ENCODE peak calls at places on chromosome 12, in ten cellular contexts. G is AG08395; N is HFF-Myc; X is kidney tubule cell; R is GM12891; M is GM12864; C is activated CD4-positive, alpha-beta T cell treated with anti-CD3 and anti-CD28 coated beads for 48 hours; V is effector CD4-positive, alpha-beta T cell; U is heart left ventricle; E is MV-4-11. L is an unnamed sample.

GRCh38 chr12:124668602-124669001 is 101.2 kb upstream of the NCOR2 start:
- DNase-seq in G (no peak), N (no peak), X (no peak), R (no peak), M (no peak), C (no peak), V (no peak), U (no peak), E (peak), L (no peak)

GRCh38 chr12:77166711-77167110 is 101.3 kb upstream of the E2F7 start:
- DNase-seq in G (peak), N (no peak), X (no peak), R (no peak), M (no peak), C (no peak), V (no peak), U (no peak), E (no peak), L (no peak)

GRCh38 chr12:104714369-104714768 is 243.7 kb downstream of the SLC41A2 start:
- DNase-seq in G (no peak), N (no peak), X (no peak), R (no peak), M (no peak), C (no peak), V (no peak), U (no peak), E (no peak), L (no peak)

GRCh38 chr12:617304-617915 is 45.8 kb downstream of the NINJ2 start:
- DNase-seq in G (no peak), N (no peak), X (no peak), R (no peak), M (no peak), C (no peak), V (no peak), U (peak), E (peak), L (no peak)

GRCh38 chr12:53045646-53046045 is 4.2 kb upstream of the TNS2 start:
- DNase-seq in G (no peak), N (no peak), X (no peak), R (no peak), M (no peak), C (no peak), V (no peak), U (peak), E (no peak), L (no peak)

GRCh38 chr12:110262442-110263388 is 18.3 kb upstream of the ATP2A2 start:
- DNase-seq in G (no peak), N (no peak), X (no peak), R (no peak), M (no peak), C (no peak), V (no peak), U (no peak), E (peak), L (no peak)

GRCh38 chr12:52141306-52141705 is 50.5 kb downstream of the KRT80 start:
- DNase-seq in G (no peak), N (no peak), X (no peak), R (no peak), M (no peak), C (no peak), V (no peak), U (no peak), E (no peak), L (no peak)

GRCh38 chr12:120199595-120200306 is 1.2 kb downstream of the RPLP0 start:
- DNase-seq in G (peak), N (no peak), X (peak), R (no peak), M (no peak), C (peak), V (no peak), U (no peak), E (peak), L (peak)

GRCh38 chr12:107622005-107622404 is 63.6 kb upstream of the PWP1 start:
- DNase-seq in G (no peak), N (no peak), X (peak), R (no peak), M (no peak), C (no peak), V (no peak), U (no peak), E (no peak), L (no peak)

GRCh38 chr12:76312314-76312713 is 35.9 kb downstream of the BBS10 start:
- DNase-seq in G (no peak), N (no peak), X (no peak), R (no peak), M (no peak), C (no peak), V (no peak), U (no peak), E (no peak), L (no peak)

GRCh38 chr12:3614806-3615466 is 123.9 kb downstream of the PRMT8 start:
- DNase-seq in G (no peak), N (no peak), X (no peak), R (no peak), M (no peak), C (no peak), V (no peak), U (no peak), E (no peak), L (no peak)

GRCh38 chr12:12819221-12819620 is 6.1 kb downstream of the DDX47 start:
- DNase-seq in G (no peak), N (no peak), X (no peak), R (no peak), M (no peak), C (no peak), V (no peak), U (no peak), E (no peak), L (no peak)

GRCh38 chr12:110548678-110549077 is 34.4 kb downstream of the PPTC7 start:
- DNase-seq in G (peak), N (peak), X (no peak), R (no peak), M (no peak), C (no peak), V (no peak), U (no peak), E (no peak), L (no peak)

GRCh38 chr12:34298176-34298970 is 276.1 kb downstream of the ALG10 start:
- DNase-seq in G (no peak), N (no peak), X (no peak), R (no peak), M (no peak), C (no peak), V (no peak), U (no peak), E (no peak), L (no peak)

GRCh38 chr12:130804216-130804615 is 34.8 kb downstream of the STX2 start:
- DNase-seq in G (no peak), N (no peak), X (no peak), R (no peak), M (no peak), C (no peak), V (no peak), U (no peak), E (no peak), L (no peak)

GRCh38 chr12:62581288-62582064 is 114.8 kb downstream of the MON2 start:
- DNase-seq in G (peak), N (peak), X (peak), R (no peak), M (peak), C (no peak), V (no peak), U (no peak), E (peak), L (no peak)

GRCh38 chr12:31117203-31118011 is 43.7 kb downstream of the DDX11 start:
- DNase-seq in G (peak), N (no peak), X (peak), R (peak), M (no peak), C (peak), V (peak), U (no peak), E (no peak), L (no peak)

GRCh38 chr12:69000069-69000468 is 67.1 kb upstream of the CPM start:
- DNase-seq in G (no peak), N (no peak), X (no peak), R (no peak), M (no peak), C (no peak), V (no peak), U (no peak), E (peak), L (no peak)

GRCh38 chr12:118958520-118958919 is 22.8 kb upstream of the SRRM4 start:
- DNase-seq in G (no peak), N (no peak), X (no peak), R (no peak), M (no peak), C (no peak), V (no peak), U (no peak), E (no peak), L (no peak)

GRCh38 chr12:21764950-21765349 is 9.6 kb downstream of the KCNJ8 start:
- DNase-seq in G (no peak), N (no peak), X (no peak), R (no peak), M (no peak), C (no peak), V (no peak), U (no peak), E (no peak), L (no peak)

GRCh38 chr12:32229971-32230606 is 123.4 kb downstream of the BICD1 start:
- DNase-seq in G (no peak), N (no peak), X (no peak), R (no peak), M (no peak), C (no peak), V (no peak), U (no peak), E (no peak), L (no peak)

GRCh38 chr12:16347391-16348298 is at the start of gene MGST1:
- DNase-seq in G (peak), N (no peak), X (peak), R (peak), M (no peak), C (no peak), V (no peak), U (peak), E (peak), L (no peak)

GRCh38 chr12:16300706-16301105 is 23.2 kb upstream of the SLC15A5 start:
- DNase-seq in G (no peak), N (no peak), X (no peak), R (no peak), M (no peak), C (no peak), V (no peak), U (peak), E (no peak), L (no peak)

GRCh38 chr12:70840966-70841365 is 79.6 kb downstream of the PTPRR start:
- DNase-seq in G (peak), N (no peak), X (no peak), R (no peak), M (no peak), C (no peak), V (no peak), U (no peak), E (no peak), L (no peak)

GRCh38 chr12:75444444-75445136 is 36.0 kb upstream of the GLIPR1 start:
- DNase-seq in G (peak), N (no peak), X (peak), R (no peak), M (no peak), C (no peak), V (no peak), U (no peak), E (no peak), L (peak)

L was measured in BJ.